ENCODE peak calls at places on chromosomes 7 and 10, in four cellular contexts. Z, O, I and E are unnamed samples.

GRCh38 chr7:7212612-7213011 is 30.3 kb downstream of the C1GALT1 start:
- DNase-seq in Z (no peak), O (peak; percentile 32), I (no peak), E (peak; percentile 16)

GRCh38 chr10:21964983-21965665 is 38.4 kb downstream of the DNAJC1 start:
- DNase-seq in O (no peak), Z (no peak), I (no peak), E (no peak)

GRCh38 chr7:94178247-94178646 is 174.1 kb upstream of the BET1 start:
- DNase-seq in I (no peak), Z (no peak), O (no peak), E (no peak)

GRCh38 chr10:60944910-60945297 is 919 bp upstream of the RHOBTB1 start:
- DNase-seq in I (no peak), Z (no peak), O (no peak), E (no peak)

GRCh38 chr7:130667593-130668257 is 823 bp downstream of the COPG2 start:
- DNase-seq in O (peak; percentile 4), I (no peak), Z (no peak), E (no peak)

GRCh38 chr10:50063100-50063499 is 4.7 kb upstream of the WASHC2A start:
- DNase-seq in Z (no peak), I (no peak), O (no peak), E (no peak)

GRCh38 chr7:95601324-95601723 is 5.0 kb upstream of the PDK4 start:
- DNase-seq in O (no peak), Z (no peak), I (no peak), E (no peak)

GRCh38 chr10:120578123-120578522 is 121.1 kb downstream of the PLPP4 start:
- DNase-seq in I (no peak), Z (no peak), O (no peak), E (no peak)

GRCh38 chr10:57621466-57621865 is 646.2 kb downstream of the IPMK start:
- DNase-seq in O (peak; percentile 3), I (no peak), Z (no peak), E (no peak)

GRCh38 chr10:3401491-3401938 is 228.9 kb upstream of the PITRM1 start:
- DNase-seq in O (no peak), I (no peak), Z (no peak), E (peak; percentile 76)

GRCh38 chr7:139714163-139714901 is 63.5 kb downstream of the HIPK2 start:
- DNase-seq in I (no peak), Z (peak; percentile 66), O (no peak), E (no peak)
- H3K4me3 ChIP-seq in I (no peak overlapping the region), Z (no peak overlapping the region), O (no peak overlapping the region), E (no peak overlapping the region)

DNA sequence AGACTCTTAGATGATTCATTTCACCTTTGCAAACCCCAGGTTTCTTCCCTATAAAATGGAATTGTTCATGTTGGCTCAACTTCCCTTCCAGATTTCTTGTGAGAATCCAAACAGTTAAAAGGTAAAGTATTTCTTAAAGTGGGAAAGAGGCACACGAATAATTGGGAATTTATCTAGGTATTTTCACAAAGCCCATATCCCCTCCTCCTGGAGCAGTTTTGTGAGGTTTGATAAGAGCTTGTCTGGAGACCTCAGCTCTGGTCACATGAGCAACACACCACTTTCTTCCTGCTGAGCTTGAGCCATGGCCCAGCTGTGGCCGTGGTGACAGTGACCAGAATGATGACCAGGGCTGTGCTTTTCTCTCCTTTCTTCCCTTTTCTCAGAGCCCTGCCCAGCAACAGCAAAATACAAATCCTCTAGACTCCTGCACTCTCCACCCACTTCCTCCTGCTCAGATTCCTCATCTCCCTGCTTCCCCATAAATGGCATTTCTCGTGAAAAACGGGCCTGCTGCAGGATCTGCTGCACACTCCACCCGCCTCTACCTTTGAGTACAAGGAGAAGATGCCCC is 87.7 kb downstream of the PIK3CG start:
- DNase-seq in O (peak; percentile 14), Z (peak; percentile 45), I (no peak), E (no peak)
- H3K4me3 ChIP-seq in O (no peak overlapping the region), Z (no peak overlapping the region), I (no peak overlapping the region), E (no peak overlapping the region)

GRCh38 chr7:44797329-44798258 is 1.1 kb downstream of the PPIA start:
- DNase-seq in O (peak; percentile 97), I (peak; percentile 90), Z (peak; percentile 91), E (peak; percentile 83)
- H3K4me3 ChIP-seq in O (peak overlapping the region; percentile 97), I (peak overlapping the region; percentile 98), Z (peak overlapping the region; percentile 80), E (peak overlapping the region; percentile 94)

GRCh38 chr10:79982486-79982800 is 33.5 kb upstream of the SFTPD start:
- DNase-seq in I (no peak), Z (no peak), O (peak; percentile 57), E (no peak)
- H3K4me3 ChIP-seq in I (peak overlapping the region; percentile 59), Z (peak overlapping the region; percentile 82), O (peak overlapping the region; percentile 54), E (peak overlapping the region; percentile 60)